ENCODE peak calls at places on chromosomes 5 and 9, in seven cellular contexts. One of them, this sample, is unnamed.

GRCh38 chr9:77127071-77127470 is 50.3 kb upstream of the VPS13A start:
- DNase-seq in Caco-2: no peak
- DNase-seq in uterus: no peak
- DNase-seq in GM20000: no peak
- DNase-seq in BJ: no peak
- DNase-seq in vagina: no peak
- DNase-seq in WTC11: no peak
- DNase-seq in this sample: no peak

GRCh38 chr5:180831139-180832080 is 28.8 kb upstream of the MGAT1 start:
- DNase-seq in Caco-2: peak
- DNase-seq in uterus: peak
- DNase-seq in WTC11: peak
- DNase-seq in GM20000: peak
- DNase-seq in BJ: peak
- DNase-seq in vagina: no peak
- DNase-seq in this sample: peak

GRCh38 chr9:73807956-73808355 is 656.3 kb downstream of the ANXA1 start:
- DNase-seq in uterus: no peak
- DNase-seq in vagina: no peak
- DNase-seq in GM20000: no peak
- DNase-seq in Caco-2: no peak
- DNase-seq in BJ: no peak
- DNase-seq in WTC11: no peak
- DNase-seq in this sample: no peak

GRCh38 chr5:53481887-53482716 is 1.7 kb downstream of the FST start:
- DNase-seq in Caco-2: peak
- DNase-seq in BJ: no peak
- DNase-seq in uterus: peak
- DNase-seq in WTC11: peak
- DNase-seq in vagina: no peak
- DNase-seq in GM20000: peak
- DNase-seq in this sample: peak

GRCh38 chr9:136258786-136259516 is 13.3 kb upstream of the QSOX2 start:
- DNase-seq in vagina: no peak
- DNase-seq in WTC11: no peak
- DNase-seq in BJ: no peak
- DNase-seq in GM20000: no peak
- DNase-seq in uterus: no peak
- DNase-seq in Caco-2: no peak
- DNase-seq in this sample: no peak

GRCh38 chr5:97208184-97208713 is 25.2 kb upstream of the RIOK2 start:
- DNase-seq in BJ: no peak
- DNase-seq in uterus: no peak
- DNase-seq in Caco-2: no peak
- DNase-seq in WTC11: no peak
- DNase-seq in vagina: no peak
- DNase-seq in GM20000: no peak
- DNase-seq in this sample: no peak

GRCh38 chr5:108379722-108380530 is 2.0 kb downstream of the FBXL17 start:
- DNase-seq in WTC11: no peak
- DNase-seq in vagina: no peak
- DNase-seq in uterus: no peak
- DNase-seq in Caco-2: no peak
- DNase-seq in BJ: no peak
- DNase-seq in GM20000: no peak
- DNase-seq in this sample: no peak

GRCh38 chr5:176647870-176648466 is 684 bp downstream of the TSPAN17 start:
- DNase-seq in uterus: peak
- DNase-seq in WTC11: no peak
- DNase-seq in BJ: no peak
- DNase-seq in vagina: no peak
- DNase-seq in GM20000: no peak
- DNase-seq in Caco-2: peak
- DNase-seq in this sample: no peak

GRCh38 chr5:125043781-125044391 is 297.4 kb upstream of the ZNF608 start:
- DNase-seq in vagina: no peak
- DNase-seq in GM20000: no peak
- DNase-seq in WTC11: no peak
- DNase-seq in uterus: peak
- DNase-seq in Caco-2: no peak
- DNase-seq in BJ: no peak
- DNase-seq in this sample: no peak

DNA sequence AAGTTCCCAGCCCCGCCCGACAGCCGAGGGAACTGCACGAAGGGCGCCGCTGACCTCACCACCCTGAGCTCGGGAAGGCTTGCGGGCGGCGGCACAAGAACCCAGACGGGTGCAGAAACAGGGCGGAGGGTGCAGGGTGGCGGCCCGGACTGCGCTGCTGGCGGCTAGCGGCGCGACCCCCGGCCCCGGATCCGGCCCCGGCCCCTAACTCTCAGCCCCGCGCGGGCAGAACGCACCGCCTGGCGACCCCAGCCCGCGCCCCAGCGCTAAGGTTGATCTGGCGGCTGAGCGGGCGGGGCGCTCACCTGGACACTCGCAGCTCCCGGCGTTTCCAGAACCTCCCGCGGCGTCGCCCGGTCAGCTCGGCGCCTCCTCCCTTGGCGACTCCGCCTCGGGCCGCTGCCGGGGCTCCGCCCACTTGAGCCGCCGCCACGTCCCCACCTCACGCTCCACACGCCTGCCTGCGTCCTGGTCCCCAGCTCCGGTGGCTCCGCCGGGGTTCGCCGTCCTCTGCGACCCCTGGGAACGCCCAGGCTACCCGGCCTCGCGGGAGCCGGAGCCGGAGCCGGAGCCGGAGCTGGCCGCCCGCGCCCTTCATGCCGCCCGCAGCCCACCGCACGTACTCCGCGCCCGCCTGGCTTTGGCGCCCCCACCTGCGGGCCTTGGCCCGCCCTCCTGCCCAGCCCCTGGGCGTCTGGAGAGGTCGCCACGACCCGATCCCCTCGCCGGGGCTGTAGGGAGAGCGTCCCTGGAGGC is at the start of gene P4HA2:
- DNase-seq in vagina: peak
- DNase-seq in Caco-2: peak
- DNase-seq in uterus: peak
- DNase-seq in BJ: no peak
- DNase-seq in GM20000: peak
- DNase-seq in WTC11: peak
- DNase-seq in this sample: peak
- TF ChIP-seq CTCF in vagina: no peak
- TF ChIP-seq CTCF in Caco-2: no peak
- TF ChIP-seq CTCF in uterus: no peak
- TF ChIP-seq CTCF in BJ: peak
- TF ChIP-seq CTCF in GM20000: no peak
- TF ChIP-seq CTCF in WTC11: no peak
- TF ChIP-seq CTCF in this sample: peak

GRCh38 chr9:27800159-27800558 is 226.9 kb upstream of the C9orf72 start:
- DNase-seq in Caco-2: no peak
- DNase-seq in GM20000: no peak
- DNase-seq in uterus: no peak
- DNase-seq in vagina: no peak
- DNase-seq in BJ: no peak
- DNase-seq in WTC11: no peak
- DNase-seq in this sample: no peak

GRCh38 chr9:27799326-27799725 is 226.0 kb upstream of the C9orf72 start:
- DNase-seq in vagina: no peak
- DNase-seq in uterus: no peak
- DNase-seq in WTC11: no peak
- DNase-seq in GM20000: no peak
- DNase-seq in BJ: no peak
- DNase-seq in Caco-2: no peak
- DNase-seq in this sample: no peak

DNA sequence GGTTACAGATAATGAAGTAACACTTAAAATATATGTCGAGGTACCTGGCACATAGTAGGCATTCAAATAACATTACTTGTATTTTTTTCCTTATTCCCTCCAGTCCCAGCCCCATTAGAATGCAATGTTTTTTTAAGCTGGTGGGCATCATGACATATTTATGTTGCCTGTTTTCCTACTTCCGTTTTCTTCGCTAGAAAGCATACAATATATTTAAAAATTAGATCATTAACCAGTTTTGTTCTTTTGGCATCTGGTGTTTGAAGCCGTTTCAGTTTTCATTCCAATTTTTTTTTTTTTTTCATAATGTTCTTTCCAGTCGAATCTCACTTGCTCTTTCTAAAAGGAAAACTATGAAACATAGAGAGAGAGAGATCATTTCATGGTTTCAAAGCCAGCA is 228.2 kb upstream of the C9orf72 start:
- DNase-seq in uterus: no peak
- DNase-seq in vagina: no peak
- DNase-seq in GM20000: no peak
- DNase-seq in BJ: no peak
- DNase-seq in Caco-2: no peak
- DNase-seq in WTC11: no peak
- DNase-seq in this sample: no peak
- TF ChIP-seq CTCF in uterus: no peak
- TF ChIP-seq CTCF in vagina: no peak
- TF ChIP-seq CTCF in GM20000: no peak
- TF ChIP-seq CTCF in BJ: no peak
- TF ChIP-seq CTCF in Caco-2: no peak
- TF ChIP-seq CTCF in WTC11: no peak
- TF ChIP-seq CTCF in this sample: no peak

GRCh38 chr5:4295663-4296339 is 700.2 kb downstream of the IRX1 start:
- DNase-seq in uterus: no peak
- DNase-seq in BJ: no peak
- DNase-seq in GM20000: no peak
- DNase-seq in Caco-2: peak
- DNase-seq in WTC11: peak
- DNase-seq in vagina: no peak
- DNase-seq in this sample: no peak
- TF ChIP-seq CTCF in uterus: no peak
- TF ChIP-seq CTCF in BJ: no peak
- TF ChIP-seq CTCF in GM20000: no peak
- TF ChIP-seq CTCF in Caco-2: peak
- TF ChIP-seq CTCF in WTC11: peak
- TF ChIP-seq CTCF in vagina: no peak
- TF ChIP-seq CTCF in this sample: no peak

GRCh38 chr9:621199-621860 is 220.2 kb upstream of the DMRT1 start:
- DNase-seq in vagina: no peak
- DNase-seq in uterus: no peak
- DNase-seq in BJ: no peak
- DNase-seq in Caco-2: no peak
- DNase-seq in WTC11: no peak
- DNase-seq in GM20000: no peak
- DNase-seq in this sample: peak
- TF ChIP-seq CTCF in vagina: no peak
- TF ChIP-seq CTCF in uterus: no peak
- TF ChIP-seq CTCF in BJ: no peak
- TF ChIP-seq CTCF in Caco-2: no peak
- TF ChIP-seq CTCF in WTC11: no peak
- TF ChIP-seq CTCF in GM20000: no peak
- TF ChIP-seq CTCF in this sample: no peak

GRCh38 chr9:125472926-125473701 is 211.5 kb downstream of the GAPVD1 start:
- DNase-seq in BJ: no peak
- DNase-seq in Caco-2: no peak
- DNase-seq in GM20000: no peak
- DNase-seq in uterus: peak
- DNase-seq in WTC11: peak
- DNase-seq in vagina: no peak
- DNase-seq in this sample: no peak
- TF ChIP-seq CTCF in BJ: peak
- TF ChIP-seq CTCF in Caco-2: no peak
- TF ChIP-seq CTCF in GM20000: no peak
- TF ChIP-seq CTCF in uterus: no peak
- TF ChIP-seq CTCF in WTC11: no peak
- TF ChIP-seq CTCF in vagina: no peak
- TF ChIP-seq CTCF in this sample: no peak

This sample was measured in CD14-positive monocyte.